ENCODE peak calls at places on chromosomes 6 and 20, in four cellular contexts. R, F, Q and K are unnamed samples.

GRCh38 chr6:17812311-17812710 is 105.6 kb upstream of the NUP153 start:
- DNase-seq in R (no peak), F (no peak), Q (no peak), K (no peak)

GRCh38 chr6:34516391-34517324 is 39.5 kb downstream of the SPDEF start:
- DNase-seq in Q (no peak), F (no peak), R (no peak), K (no peak)

GRCh38 chr6:53547166-53547814 is 2.4 kb upstream of the GCLC start:
- DNase-seq in F (peak), R (no peak), Q (no peak), K (no peak)

GRCh38 chr20:59153355-59153681 is 10.3 kb upstream of the ZNF831 start:
- DNase-seq in Q (peak), R (no peak), F (peak), K (no peak)

GRCh38 chr20:46705378-46705729 is 4.1 kb upstream of the SLC2A10 start:
- DNase-seq in F (no peak), Q (no peak), R (peak), K (no peak)

GRCh38 chr20:17533396-17533795 is 2.2 kb upstream of the BFSP1 start:
- DNase-seq in R (no peak), F (no peak), Q (no peak), K (no peak)

GRCh38 chr20:10447028-10447427 is 11.9 kb downstream of the SLX4IP start:
- DNase-seq in Q (no peak), R (no peak), F (no peak), K (no peak)

GRCh38 chr6:111230351-111231077 is 143.2 kb downstream of the SLC16A10 start:
- DNase-seq in Q (no peak), R (no peak), F (no peak), K (no peak)

GRCh38 chr20:23203951-23204730 is 118.0 kb upstream of the CD93 start:
- DNase-seq in R (no peak), Q (no peak), F (no peak), K (no peak)

GRCh38 chr6:105137388-105137787 is 42.4 kb downstream of the POPDC3 start:
- DNase-seq in F (no peak), Q (no peak), R (peak), K (no peak)

GRCh38 chr6:83273596-83273995 is 80.4 kb downstream of the RWDD2A start:
- DNase-seq in Q (no peak), R (no peak), F (no peak), K (no peak)

GRCh38 chr20:24958506-24959385 is 9.7 kb downstream of the CST7 start:
- DNase-seq in F (no peak), Q (no peak), R (no peak), K (no peak)

GRCh38 chr6:16324622-16325225 is 86.3 kb downstream of the GMPR start:
- DNase-seq in Q (no peak), R (no peak), F (no peak), K (no peak)

GRCh38 chr6:148294059-148294458 is 48.6 kb upstream of the SASH1 start:
- DNase-seq in R (no peak), Q (no peak), F (no peak), K (no peak)

GRCh38 chr20:48275737-48276342 is 490.6 kb upstream of the SULF2 start:
- DNase-seq in R (no peak), F (no peak), Q (no peak), K (no peak)

GRCh38 chr20:63978319-63979220 is 872 bp downstream of the SAMD10 start:
- DNase-seq in R (peak), Q (peak), F (peak), K (peak)

GRCh38 chr6:15519681-15520080 is 143.1 kb downstream of the DTNBP1 start:
- DNase-seq in F (no peak), Q (no peak), R (no peak), K (no peak)

GRCh38 chr6:57013501-57013900 is 33.0 kb upstream of the KIAA1586 start:
- DNase-seq in R (no peak), Q (no peak), F (no peak), K (no peak)

GRCh38 chr20:14219801-14220461 is 117.5 kb downstream of the FLRT3 start:
- DNase-seq in Q (no peak), F (no peak), R (no peak), K (no peak)

GRCh38 chr6:148818939-148819575 is 72.2 kb downstream of the UST start:
- DNase-seq in R (no peak), Q (no peak), F (no peak), K (no peak)

GRCh38 chr6:168627798-168628551 is 187.0 kb downstream of the SMOC2 start:
- DNase-seq in R (peak), F (no peak), Q (no peak), K (no peak)

GRCh38 chr6:1311400-1312192 is at the start of gene FOXQ1:
- DNase-seq in F (peak), Q (peak), R (no peak), K (no peak)

GRCh38 chr20:25346349-25346748 is 44.3 kb downstream of the ABHD12 start:
- DNase-seq in Q (no peak), R (no peak), F (no peak), K (no peak)

GRCh38 chr20:50308513-50309279 is 118.1 kb downstream of the CEBPB start:
- DNase-seq in R (peak), Q (peak), F (peak), K (no peak)

GRCh38 chr20:48797275-48797825 is 30.4 kb downstream of the PREX1 start:
- DNase-seq in Q (no peak), F (no peak), R (no peak), K (no peak)

GRCh38 chr6:89044988-89045387 is 35.6 kb upstream of the PNRC1 start:
- DNase-seq in R (no peak), Q (no peak), F (no peak), K (no peak)

GRCh38 chr6:27902335-27903314 is 9.6 kb downstream of the OR2B2 start:
- DNase-seq in Q (peak), R (peak), F (peak), K (peak)

DNA sequence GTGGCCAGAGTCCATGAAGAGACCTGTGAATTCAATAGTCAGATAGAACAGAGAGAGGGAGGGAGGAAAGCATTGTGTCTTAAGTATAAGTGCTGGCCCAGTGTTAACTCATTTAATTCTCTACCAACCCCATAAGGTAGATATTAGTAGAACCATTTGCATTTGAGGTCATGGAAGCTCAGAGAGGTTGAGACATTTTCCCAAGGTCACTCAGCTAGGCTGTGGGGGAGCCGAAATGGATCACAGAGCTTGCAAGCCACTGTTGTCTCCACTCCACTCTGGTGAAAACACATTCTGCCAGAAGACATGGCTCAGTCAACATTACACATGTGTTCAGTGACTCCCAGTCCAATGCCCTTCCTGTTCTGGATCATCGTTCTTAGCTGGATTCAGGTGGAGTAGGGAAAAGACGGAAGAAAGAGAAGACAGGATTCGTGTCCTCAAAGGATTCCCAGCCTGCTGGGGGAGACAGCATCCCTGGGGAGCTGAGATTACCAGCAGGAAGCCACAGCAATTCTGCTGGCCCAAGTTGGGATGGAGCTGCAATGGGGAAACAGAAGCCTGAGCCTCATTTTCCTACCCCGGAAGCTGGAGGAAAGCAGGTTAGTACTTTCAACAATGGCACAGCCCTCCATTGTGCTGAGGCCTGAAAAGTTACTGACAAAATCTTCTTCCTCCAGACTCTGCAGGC is 27.0 kb upstream of the MDGA1 start:
- DNase-seq in R (no peak), Q (no peak), F (no peak), K (no peak)
- H3K27ac ChIP-seq in R (no peak), Q (no peak), F (no peak), K (no peak)

DNA sequence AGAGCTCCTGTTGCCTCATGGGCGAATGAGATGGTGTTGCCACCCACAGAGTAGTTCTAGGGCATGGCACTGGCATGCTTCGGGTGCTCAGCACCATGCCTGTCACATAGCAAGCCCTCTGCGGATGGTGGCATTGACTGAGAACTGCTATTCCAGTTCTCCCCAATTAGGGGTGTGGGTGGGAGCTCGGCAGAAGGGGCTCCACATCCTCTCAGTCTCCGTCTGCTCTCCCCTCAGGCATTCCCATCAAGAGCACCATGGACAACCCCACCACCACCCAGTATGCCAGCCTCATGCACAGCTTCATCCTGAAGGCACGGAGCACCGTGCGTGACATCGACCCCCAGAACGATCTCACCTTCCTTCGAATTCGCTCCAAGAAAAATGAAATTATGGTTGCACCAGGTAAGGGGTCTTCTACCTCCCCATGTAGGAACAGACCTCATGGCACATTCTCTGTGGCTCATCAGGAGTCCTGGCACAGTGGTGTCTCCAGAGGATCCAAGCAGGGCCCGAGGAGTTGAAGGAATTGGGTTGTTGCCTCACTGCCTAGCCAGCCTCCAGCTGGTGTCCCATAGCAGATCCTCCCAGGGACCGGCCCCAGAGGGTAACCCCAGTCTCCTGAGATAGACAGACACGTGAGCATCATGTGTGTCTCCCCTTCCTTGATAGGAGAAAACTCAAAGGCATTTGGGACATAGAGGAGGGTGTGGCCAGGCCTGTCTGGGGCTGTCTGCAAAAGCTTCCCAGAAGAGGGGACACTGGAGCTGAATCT is 18.4 kb downstream of the DYNLRB1 start:
- DNase-seq in F (no peak), Q (no peak), R (no peak), K (no peak)
- H3K27ac ChIP-seq in F (no peak), Q (no peak), R (no peak), K (no peak)

GRCh38 chr6:128598561-128598960 is 78.2 kb upstream of the PTPRK start:
- DNase-seq in R (no peak), Q (no peak), F (no peak), K (no peak)

GRCh38 chr6:128601060-128601459 is 80.7 kb upstream of the PTPRK start:
- DNase-seq in F (no peak), Q (no peak), R (no peak), K (no peak)

GRCh38 chr6:128599036-128599435 is 78.6 kb upstream of the PTPRK start:
- DNase-seq in F (no peak), R (no peak), Q (no peak), K (no peak)

GRCh38 chr6:128597956-128598355 is 77.6 kb upstream of the PTPRK start:
- DNase-seq in F (no peak), Q (no peak), R (no peak), K (no peak)

GRCh38 chr6:128600397-128600951 is 80.1 kb upstream of the PTPRK start:
- DNase-seq in Q (no peak), F (no peak), R (no peak), K (no peak)
- H3K27ac ChIP-seq in Q (no peak), F (no peak), R (no peak), K (no peak)

GRCh38 chr6:6905961-6906518 is 201.7 kb upstream of the RREB1 start:
- DNase-seq in F (no peak), R (no peak), Q (no peak), K (no peak)
- H3K27ac ChIP-seq in F (no peak), R (no peak), Q (no peak), K (no peak)

GRCh38 chr20:31738729-31739549 is at the start of gene TPX2:
- DNase-seq in Q (peak), R (peak), F (peak), K (peak)

GRCh38 chr20:31740208-31740607 is 1.1 kb downstream of the TPX2 start:
- DNase-seq in F (no peak), R (no peak), Q (no peak), K (no peak)

GRCh38 chr20:31739550-31739863 is 417 bp downstream of the TPX2 start:
- DNase-seq in Q (no peak), R (no peak), F (no peak), K (no peak)

GRCh38 chr20:31746068-31746878 is 7.2 kb downstream of the TPX2 start:
- DNase-seq in F (no peak), Q (no peak), R (no peak), K (no peak)

GRCh38 chr20:31740656-31741323 is 1.7 kb downstream of the TPX2 start:
- DNase-seq in Q (no peak), R (no peak), F (no peak), K (no peak)
- H3K27ac ChIP-seq in Q (no peak), R (no peak), F (no peak), K (no peak)

GRCh38 chr20:7691647-7692046 is 248.6 kb downstream of the HAO1 start:
- DNase-seq in F (no peak), R (no peak), Q (no peak), K (no peak)

GRCh38 chr20:7693761-7694160 is 246.5 kb downstream of the HAO1 start:
- DNase-seq in R (no peak), Q (no peak), F (no peak), K (no peak)

GRCh38 chr20:7694940-7695567 is 245.2 kb downstream of the HAO1 start:
- DNase-seq in Q (no peak), F (no peak), R (no peak), K (no peak)

GRCh38 chr20:7692478-7692877 is 247.8 kb downstream of the HAO1 start:
- DNase-seq in F (no peak), R (no peak), Q (no peak), K (no peak)

DNA sequence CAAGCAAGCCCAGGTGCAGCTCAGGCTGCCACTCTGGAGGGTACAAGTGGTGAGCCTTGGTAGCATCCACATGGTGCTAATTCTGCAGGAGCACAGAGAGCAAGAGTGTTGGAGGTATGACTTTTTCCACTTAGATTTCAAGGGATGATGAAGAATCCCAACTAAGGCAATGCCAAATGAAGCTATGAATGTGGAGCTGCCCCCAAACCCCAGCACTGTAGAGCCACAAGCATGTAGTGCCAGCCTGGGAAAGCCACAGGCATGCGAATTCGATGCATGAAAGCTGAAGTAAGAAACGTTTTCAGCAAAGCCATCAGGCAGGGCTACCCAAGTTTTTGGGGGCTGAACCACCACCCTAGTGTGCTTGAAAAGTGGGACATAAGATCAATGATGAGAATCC is 251.1 kb downstream of the HAO1 start:
- DNase-seq in Q (no peak), F (no peak), R (no peak), K (no peak)
- H3K27ac ChIP-seq in Q (no peak), F (no peak), R (no peak), K (no peak)

DNA sequence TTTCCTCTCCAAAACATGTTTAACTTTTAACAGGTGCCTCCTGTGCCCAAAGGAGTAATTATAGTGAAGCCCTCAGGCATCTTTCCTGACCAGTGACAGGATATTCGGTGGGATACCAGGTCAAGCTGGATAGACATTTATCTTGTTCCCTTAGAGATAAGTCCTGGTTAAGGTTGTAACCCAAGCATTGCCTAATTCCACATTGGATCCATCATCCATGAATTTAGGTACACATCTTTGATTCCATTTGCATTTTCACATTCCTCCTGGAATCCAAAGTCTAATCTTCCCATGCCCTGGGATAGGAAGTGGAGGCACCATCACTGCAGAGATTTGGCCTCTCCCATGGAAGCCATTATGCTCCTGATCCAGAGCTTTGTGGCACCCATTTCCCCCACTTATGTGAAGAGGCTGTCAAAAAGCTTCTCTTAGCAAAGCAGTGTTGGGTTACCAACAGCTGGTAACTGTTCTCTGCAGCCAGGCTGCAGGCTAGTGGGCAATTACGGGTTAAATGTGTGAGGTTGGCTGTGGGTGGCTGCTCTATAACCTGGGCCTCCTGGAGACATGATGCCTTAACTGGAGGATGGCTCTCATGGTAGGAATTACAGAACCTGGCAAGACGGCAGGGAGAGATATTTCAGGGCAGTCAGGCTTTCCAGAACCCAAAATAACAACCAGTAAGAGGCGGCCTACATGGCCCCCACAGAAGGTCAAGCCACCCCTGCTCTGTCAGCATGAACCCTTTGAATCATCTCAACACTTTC is 96.9 kb upstream of the VGLL2 start:
- DNase-seq in F (no peak), Q (no peak), R (no peak), K (no peak)
- H3K27ac ChIP-seq in F (no peak), Q (no peak), R (no peak), K (no peak)

GRCh38 chr6:44108471-44108870 is 18.8 kb downstream of the MRPL14 start:
- DNase-seq in Q (no peak), R (no peak), F (no peak), K (no peak)
- H3K27ac ChIP-seq in Q (no peak), R (no peak), F (no peak), K (no peak)